ENCODE peak calls at places on chromosomes 13 and 19, in six cellular contexts. B is H9, T is neuronal stem cell, H is IMR-90, L is mesenchymal stem cell, S is mesendoderm. F is an unnamed sample.

GRCh38 chr19:32316034-32316433 is 29.4 kb upstream of the ZNF507 start:
- DNase-seq in H (no peak), B (peak), T (no peak), L (no peak), S (peak), F (no peak)

GRCh38 chr19:8361921-8362793 is 1.8 kb upstream of the ANGPTL4 start:
- DNase-seq in T (no peak), L (peak), H (peak), B (no peak), S (no peak), F (no peak)

GRCh38 chr19:38711726-38712153 is 32.5 kb downstream of the CAPN12 start:
- DNase-seq in B (no peak), T (no peak), S (no peak), L (peak), H (peak), F (no peak)

GRCh38 chr13:102729560-102730275 is 34.9 kb upstream of the METTL21C start:
- DNase-seq in L (no peak), H (peak), S (no peak), T (no peak), B (no peak), F (no peak)

GRCh38 chr19:850221-850978 is 1.7 kb upstream of the ELANE start:
- DNase-seq in H (peak), T (no peak), L (peak), S (peak), B (peak), F (no peak)

GRCh38 chr13:33123066-33123940 is 107.1 kb downstream of the KL start:
- DNase-seq in H (peak), L (peak), T (no peak), B (no peak), S (peak), F (no peak)

GRCh38 chr19:18794029-18794313 is 2.9 kb upstream of the COMP start:
- DNase-seq in B (no peak), H (no peak), S (no peak), L (no peak), T (no peak), F (no peak)

GRCh38 chr19:6047741-6048231 is 62.5 kb downstream of the RFX2 start:
- DNase-seq in B (peak), H (peak), L (peak), S (peak), T (peak), F (peak)

GRCh38 chr19:12754465-12755196 is 3.0 kb downstream of the BEST2 start:
- DNase-seq in B (no peak), H (no peak), L (no peak), S (no peak), T (no peak), F (no peak)

GRCh38 chr19:35004517-35005255 is 4.6 kb downstream of the GRAMD1A start:
- DNase-seq in S (no peak), L (no peak), H (no peak), B (no peak), T (no peak), F (no peak)

GRCh38 chr19:14363203-14364097 is 17.8 kb upstream of the ADGRE5 start:
- DNase-seq in T (peak), B (peak), S (peak), H (peak), L (peak), F (peak)

GRCh38 chr19:4980087-4980486 is 11.2 kb downstream of the KDM4B start:
- DNase-seq in T (no peak), H (no peak), L (no peak), S (no peak), B (no peak), F (no peak)

GRCh38 chr19:4981681-4981958 is 12.7 kb downstream of the KDM4B start:
- DNase-seq in T (no peak), H (no peak), S (no peak), B (no peak), L (no peak), F (no peak)

GRCh38 chr19:4979211-4979807 is 10.4 kb downstream of the KDM4B start:
- DNase-seq in S (no peak), L (no peak), B (no peak), H (no peak), T (no peak), F (no peak)

GRCh38 chr19:4983346-4984105 is 14.6 kb downstream of the KDM4B start:
- DNase-seq in L (no peak), H (no peak), S (no peak), B (no peak), T (no peak), F (no peak)

DNA sequence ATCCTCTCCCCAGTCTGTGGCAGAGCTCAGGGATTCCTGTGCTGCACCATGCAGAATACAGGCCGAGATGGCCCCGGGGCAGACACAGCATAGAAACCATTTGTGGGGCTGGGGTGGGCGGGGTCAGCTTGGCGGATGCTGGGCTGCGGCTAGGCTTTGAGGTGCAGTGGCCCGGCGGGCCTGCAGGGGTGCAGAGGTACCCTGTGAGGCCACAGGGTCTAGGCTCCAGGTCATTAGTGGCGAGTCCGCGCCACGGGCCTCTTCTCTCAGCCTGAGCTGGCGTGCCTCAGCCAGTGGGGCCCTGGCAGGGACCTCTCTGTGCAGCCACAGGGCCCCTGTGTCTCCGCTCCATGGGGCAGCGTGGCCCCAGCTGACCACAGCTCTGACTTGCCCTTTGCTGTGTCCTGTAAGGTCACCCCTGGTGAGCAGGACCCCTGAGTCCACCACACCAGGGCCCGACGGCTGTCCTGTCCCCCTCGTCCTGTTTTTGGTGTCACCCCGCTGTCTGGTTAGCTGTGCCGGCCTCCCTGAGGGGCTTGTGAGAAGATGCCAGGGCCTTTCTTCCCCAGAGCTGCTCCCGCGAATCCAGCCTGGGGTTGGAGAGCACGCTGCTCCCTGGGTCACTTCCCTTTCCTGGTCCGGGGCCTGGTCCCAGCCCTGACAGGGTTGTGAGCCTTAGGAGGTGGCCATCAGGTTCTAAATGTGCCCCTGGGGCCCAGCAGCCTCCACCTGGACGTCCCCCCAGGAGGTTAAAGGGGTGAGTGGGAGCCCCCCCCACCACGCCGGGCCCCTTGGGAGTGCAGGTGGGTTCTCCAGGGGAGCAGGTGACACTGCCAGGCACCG is 12.1 kb downstream of the KDM4B start:
- DNase-seq in B (peak), S (peak), T (no peak), H (no peak), L (no peak), F (no peak)
- H2BK15ac ChIP-seq in B (no peak), S (no peak), T (no peak), H (no peak), L (no peak), F (no peak)

GRCh38 chr19:42288411-42288810 is 13.5 kb upstream of the PRR19 start:
- DNase-seq in L (no peak), T (no peak), B (no peak), S (no peak), H (no peak), F (no peak)
- H2BK15ac ChIP-seq in L (no peak), T (no peak), B (no peak), S (no peak), H (no peak), F (no peak)

DNA sequence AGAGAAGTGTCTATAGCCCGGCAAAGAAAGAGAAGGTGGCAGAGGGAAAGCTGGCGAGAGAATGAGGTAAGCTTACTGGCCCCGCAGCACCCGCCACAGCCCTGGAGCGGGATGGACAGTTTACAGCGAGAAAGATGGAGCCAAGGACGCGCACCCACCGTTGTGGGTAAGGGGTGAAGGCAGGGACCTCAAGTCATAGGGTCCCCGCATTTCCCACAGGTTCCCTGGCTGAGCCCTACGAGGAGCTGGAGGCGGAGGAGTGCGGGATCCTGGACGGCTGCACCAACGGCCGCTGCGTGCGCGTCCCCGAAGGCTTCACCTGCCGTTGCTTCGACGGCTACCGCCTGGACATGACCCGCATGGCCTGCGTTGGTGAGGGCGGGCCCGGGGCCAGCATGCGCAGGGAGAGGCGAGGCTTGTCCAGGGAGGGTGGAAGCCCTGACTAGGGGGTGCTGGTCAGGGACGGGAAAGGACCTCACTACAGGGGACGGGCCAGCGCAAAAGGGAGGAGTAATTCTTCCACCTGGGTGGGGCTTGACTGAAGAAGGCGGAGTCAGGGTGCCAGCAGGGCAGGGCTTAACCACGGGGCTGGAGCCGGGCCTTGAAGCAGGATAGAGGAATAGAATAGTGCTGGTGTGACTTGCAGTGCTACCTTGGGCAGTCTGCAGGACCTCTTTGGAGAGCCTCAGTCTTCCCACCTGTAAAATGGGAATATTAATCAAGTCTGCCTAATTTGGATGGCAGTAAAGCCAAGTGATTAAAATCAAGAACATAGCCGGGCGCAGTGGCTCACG is 26.5 kb downstream of the LTBP4 start:
- DNase-seq in T (no peak), H (no peak), S (no peak), B (peak), L (no peak), F (no peak)
- H2BK15ac ChIP-seq in T (no peak), H (no peak), S (no peak), B (no peak), L (peak), F (no peak)

GRCh38 chr13:111947876-111948275 is 119.1 kb upstream of the SOX1 start:
- DNase-seq in S (no peak), H (no peak), T (no peak), B (peak), L (no peak), F (no peak)
- H2BK15ac ChIP-seq in S (no peak), H (no peak), T (no peak), B (no peak), L (no peak), F (no peak)

F was measured in H1.